ENCODE peak calls at places on chromosomes 16 and 17, in ten cellular contexts. D is CD4-positive, alpha-beta memory T cell; C is aorta; Z is neuronal stem cell; L is right cardiac atrium; E is heart left ventricle; O is CD4-positive, CD25-positive, alpha-beta regulatory T cell; U is left lung; T is ovary; V is tibial nerve. B is an unnamed sample. For H3K4me1, the result is how much of the 10 kb centered on the place peaks cover.

GRCh38 chr16:60641067-60641466 is 1395.2 kb downstream of the CDH8 start:
- DNase-seq in C (no peak), Z (no peak), T (no peak), E (no peak), V (no peak), L (no peak), U (peak), D (no peak), O (no peak), B (no peak)

GRCh38 chr16:58848662-58849002 is 114.5 kb upstream of the GOT2 start:
- DNase-seq in C (no peak), E (no peak), T (no peak), L (no peak), Z (no peak), U (no peak), D (no peak), V (no peak), O (no peak), B (no peak)

GRCh38 chr17:31320791-31321190 is 631 bp downstream of the EVI2A start:
- DNase-seq in T (no peak), U (no peak), Z (no peak), C (no peak), D (no peak), O (peak), L (no peak), E (no peak), V (no peak), B (no peak)

GRCh38 chr17:40107266-40107980 is 7.0 kb upstream of the NR1D1 start:
- DNase-seq in E (peak), C (no peak), U (no peak), L (no peak), D (peak), O (peak), Z (no peak), T (peak), V (no peak), B (no peak)

GRCh38 chr17:32142857-32143524 is 689 bp downstream of the RHOT1 start:
- DNase-seq in T (no peak), E (peak), U (peak), D (no peak), Z (peak), V (peak), C (no peak), O (peak), L (peak), B (no peak)

GRCh38 chr16:3164121-3164991 is 23.6 kb upstream of the OR1F1 start:
- DNase-seq in Z (no peak), O (no peak), T (no peak), L (peak), V (no peak), U (peak), C (peak), E (no peak), D (no peak), B (no peak)

GRCh38 chr17:48563385-48563838 is 14.7 kb downstream of the HOXB4 start:
- DNase-seq in V (no peak), E (no peak), Z (no peak), D (no peak), C (no peak), U (no peak), O (no peak), L (no peak), T (no peak), B (no peak)

GRCh38 chr17:3732171-3732570 is 8.5 kb downstream of the HASPIN start:
- DNase-seq in E (no peak), U (no peak), C (no peak), O (no peak), L (no peak), T (no peak), D (no peak), V (no peak), Z (no peak), B (no peak)

GRCh38 chr17:31778538-31778937 is 80.5 kb downstream of the COPRS start:
- DNase-seq in C (no peak), L (no peak), O (no peak), D (no peak), T (no peak), V (no peak), E (peak), U (no peak), Z (no peak), B (no peak)

GRCh38 chr16:23975293-23975692 is 139.5 kb downstream of the PRKCB start:
- DNase-seq in T (no peak), O (peak), Z (no peak), L (no peak), V (no peak), E (no peak), D (no peak), U (no peak), C (no peak), B (no peak)

GRCh38 chr16:47887496-47887895 is 268.3 kb downstream of the ABCC12 start:
- DNase-seq in D (no peak), T (no peak), Z (no peak), U (no peak), L (no peak), O (no peak), C (no peak), E (no peak), V (no peak), B (no peak)

GRCh38 chr17:43579570-43580140 is 33.5 kb upstream of the ETV4 start:
- DNase-seq in C (no peak), L (no peak), E (no peak), U (no peak), T (no peak), Z (no peak), V (no peak), D (no peak), O (no peak), B (no peak)

GRCh38 chr17:68399638-68400403 is 57.5 kb downstream of the WIPI1 start:
- DNase-seq in T (no peak), O (peak), C (no peak), E (no peak), U (no peak), L (no peak), Z (no peak), D (peak), V (no peak), B (peak)

GRCh38 chr16:57966986-57967385 is 3.9 kb downstream of the CNGB1 start:
- DNase-seq in C (no peak), E (no peak), Z (no peak), U (peak), O (no peak), V (no peak), L (no peak), T (no peak), D (no peak), B (no peak)

GRCh38 chr16:58501242-58502131 is 1.5 kb downstream of the NDRG4 start:
- DNase-seq in D (peak), U (peak), T (peak), C (peak), E (peak), O (peak), V (no peak), Z (no peak), L (peak), B (no peak)

GRCh38 chr17:80687819-80688218 is 143.2 kb downstream of the RPTOR start:
- DNase-seq in O (no peak), T (no peak), L (no peak), E (no peak), D (no peak), Z (no peak), C (no peak), V (no peak), U (no peak), B (no peak)

GRCh38 chr17:10063730-10064221 is 134.6 kb downstream of the GAS7 start:
- DNase-seq in L (peak), U (peak), O (no peak), D (no peak), T (no peak), E (no peak), C (peak), V (no peak), Z (no peak), B (no peak)

GRCh38 chr16:84040823-84041391 is 1.7 kb downstream of the SLC38A8 start:
- DNase-seq in U (peak), Z (no peak), L (peak), T (no peak), C (peak), E (no peak), V (no peak), D (no peak), O (no peak), B (no peak)

GRCh38 chr17:76145231-76146052 is 4.4 kb upstream of the FOXJ1 start:
- DNase-seq in O (peak), T (no peak), U (peak), D (peak), L (no peak), E (no peak), Z (no peak), V (peak), C (peak), B (no peak)

GRCh38 chr17:12727076-12727750 is 61.5 kb downstream of the MYOCD start:
- DNase-seq in T (no peak), C (no peak), U (no peak), L (no peak), D (no peak), E (no peak), O (no peak), V (no peak), Z (no peak), B (peak)

GRCh38 chr17:18217412-18218015 is 7.9 kb upstream of the LLGL1 start:
- DNase-seq in V (peak), T (peak), L (peak), D (peak), U (peak), E (peak), C (peak), Z (peak), O (peak), B (no peak)

GRCh38 chr17:69551212-69552010 is 136.9 kb downstream of the MAP2K6 start:
- DNase-seq in L (no peak), E (no peak), U (no peak), Z (no peak), C (no peak), V (no peak), T (no peak), O (no peak), D (no peak), B (no peak)

GRCh38 chr17:79581306-79581932 is 29.4 kb downstream of the RBFOX3 start:
- DNase-seq in Z (no peak), C (no peak), T (no peak), E (no peak), V (no peak), D (no peak), L (no peak), O (no peak), U (peak), B (no peak)

GRCh38 chr17:2723997-2724782 is 12.6 kb upstream of the CLUH start:
- DNase-seq in V (no peak), C (no peak), L (peak), T (peak), Z (peak), O (no peak), D (no peak), U (peak), E (peak), B (no peak)
- H3K27ac ChIP-seq in V (peak), C (no peak), L (peak), T (no peak), Z (no peak), O (no peak), D (no peak), U (no peak), E (peak), B (peak)

GRCh38 chr16:56939801-56940200 is 7.9 kb downstream of the HERPUD1 start:
- DNase-seq in O (no peak), V (no peak), T (no peak), U (no peak), D (no peak), L (no peak), E (no peak), C (no peak), Z (no peak), B (no peak)
- H3K4me1 ChIP-seq in O (half or more), V (under half), T (under half), U (under half), D (half or more), L (under half), E (under half), C (under half), Z (under half), B (under half)

DNA sequence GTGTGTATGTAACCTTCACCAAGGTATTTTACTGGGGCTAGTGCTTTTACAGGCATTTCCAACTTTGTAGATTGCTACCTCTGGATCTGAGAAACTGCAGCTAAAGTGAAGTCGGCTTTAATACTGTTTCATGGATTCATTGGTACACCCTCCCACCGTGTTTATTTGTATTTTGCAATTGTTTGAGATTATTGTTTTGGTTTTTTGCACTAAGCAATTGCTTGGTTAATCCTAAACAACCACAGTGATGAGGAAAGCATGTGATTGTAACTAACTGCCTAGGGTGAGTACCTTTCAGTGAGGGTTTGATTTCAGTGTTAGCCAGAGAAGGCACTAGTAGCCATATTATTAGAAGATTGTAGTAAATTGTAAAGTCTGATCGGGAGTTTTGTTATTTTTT is 3.3 kb downstream of the LUC7L3 start:
- DNase-seq in D (no peak), C (no peak), V (no peak), T (no peak), O (no peak), U (no peak), L (no peak), Z (no peak), E (no peak), B (no peak)
- H3K4me3 ChIP-seq in D (no peak), C (no peak), V (no peak), T (no peak), O (peak), U (no peak), L (peak), Z (no peak), E (no peak), B (peak)

GRCh38 chr16:75280331-75280804 is 28.9 kb upstream of the BCAR1 start:
- DNase-seq in Z (no peak), E (no peak), T (no peak), O (no peak), U (no peak), V (no peak), D (no peak), C (no peak), L (no peak), B (no peak)
- H3K27ac ChIP-seq in Z (no peak), E (no peak), T (no peak), O (no peak), U (no peak), V (no peak), D (no peak), C (no peak), L (no peak), B (no peak)

GRCh38 chr16:30535106-30535776 is 583 bp upstream of the ZNF747 start:
- DNase-seq in C (no peak), O (peak), U (no peak), E (no peak), D (no peak), Z (peak), V (no peak), L (no peak), T (no peak), B (no peak)

GRCh38 chr16:30534368-30535105 is at the start of gene ZNF747:
- DNase-seq in O (peak), Z (peak), U (peak), T (peak), L (peak), D (peak), E (peak), V (peak), C (peak), B (peak)

GRCh38 chr16:30533748-30534367 is 800 bp downstream of the ZNF747 start:
- DNase-seq in V (no peak), L (no peak), U (no peak), C (no peak), O (peak), T (no peak), Z (no peak), E (no peak), D (no peak), B (no peak)

GRCh38 chr16:30533146-30533522 is 1.5 kb downstream of the ZNF747 start:
- DNase-seq in V (no peak), C (no peak), T (no peak), L (no peak), U (peak), Z (no peak), O (no peak), E (no peak), D (no peak), B (no peak)

DNA sequence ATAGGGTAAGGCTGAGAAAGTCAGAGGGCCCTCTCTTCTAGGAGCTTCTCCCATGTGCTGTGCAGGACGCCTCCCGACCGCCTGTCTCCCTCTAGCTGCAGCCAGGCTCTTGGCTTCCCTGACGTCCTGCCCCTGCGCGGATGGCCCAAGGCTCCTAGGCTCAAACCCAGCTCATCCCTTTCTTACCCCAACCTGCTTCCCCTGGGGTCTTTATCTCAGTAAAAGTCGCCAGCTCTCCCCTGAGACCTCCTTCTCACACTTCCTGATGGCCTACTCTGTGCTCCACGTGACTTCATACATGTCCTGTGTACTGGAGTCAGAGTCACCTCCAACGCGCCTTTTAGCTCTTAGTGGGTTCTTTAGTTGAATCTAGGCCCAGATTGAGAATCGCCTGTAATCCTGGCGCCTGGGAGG is 1.1 kb upstream of the ZNF747 start:
- DNase-seq in U (peak), D (peak), C (peak), O (peak), T (peak), V (peak), L (peak), E (peak), Z (peak), B (no peak)
- H3K4me1 ChIP-seq in U (under half), D (under half), C (under half), O (under half), T (under half), V (under half), L (under half), E (under half), Z (under half), B (under half)

DNA sequence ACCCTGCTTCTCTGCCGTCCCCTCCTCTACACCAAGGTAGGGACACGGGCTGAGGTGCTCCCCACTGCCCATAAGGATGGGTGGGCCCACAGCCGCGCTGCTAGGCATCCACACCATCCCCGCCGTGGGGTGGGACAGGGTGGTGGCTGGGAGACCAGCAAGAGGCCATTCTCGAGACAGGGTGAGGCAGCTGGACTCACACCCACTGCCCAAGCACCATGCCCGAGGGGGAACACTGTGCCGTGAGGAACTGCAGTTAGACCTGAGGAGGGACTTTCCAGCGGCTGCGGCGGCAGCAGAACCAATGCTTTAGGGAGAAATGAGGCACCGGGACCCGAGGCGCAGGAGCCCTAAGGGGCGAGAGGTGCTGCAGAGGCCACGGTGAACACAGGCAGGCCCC is 13.3 kb downstream of the PKD1 start:
- DNase-seq in O (no peak), C (no peak), V (no peak), Z (no peak), E (no peak), U (no peak), D (no peak), L (no peak), T (no peak), B (no peak)
- H3K4me3 ChIP-seq in O (no peak), C (no peak), V (no peak), Z (no peak), E (peak), U (no peak), D (no peak), L (no peak), T (no peak), B (peak)

GRCh38 chr17:41177727-41178271 is at the start of gene KRTAP4-2:
- DNase-seq in T (no peak), Z (no peak), L (no peak), D (no peak), U (peak), E (no peak), V (no peak), O (no peak), C (no peak), B (no peak)
- H3K27ac ChIP-seq in T (no peak), Z (no peak), L (no peak), D (no peak), U (no peak), E (no peak), V (no peak), O (no peak), C (no peak), B (no peak)

B was measured in esophagus muscularis mucosa.